ENCODE peak calls at places on chromosomes 12 and 14, in seven cellular contexts. X is CD8-positive, alpha-beta memory T cell; G is tibial nerve; Z is GM23248; Y is Karpas-422; M is suprapubic skin; F is CD4-positive, CD25-positive, alpha-beta regulatory T cell. B is an unnamed sample.

GRCh38 chr14:74495356-74495755 is 1.8 kb downstream of the ISCA2 start:
- DNase-seq in X (no peak), Y (no peak), M (no peak), F (peak; percentile 12), Z (no peak), G (no peak), B (no peak)

GRCh38 chr14:76829016-76829365 is 2.8 kb downstream of the LRRC74A start:
- DNase-seq in G (no peak), Z (peak; percentile 34), F (no peak), Y (no peak), M (no peak), X (no peak), B (no peak)

GRCh38 chr14:50023671-50024490 is 92.5 kb downstream of the VCPKMT start:
- DNase-seq in Z (peak; percentile 91), X (no peak), F (no peak), G (no peak), Y (no peak), M (no peak), B (no peak)

GRCh38 chr14:54786816-54787215 is 115.8 kb downstream of the GCH1 start:
- DNase-seq in M (no peak), Z (no peak), X (no peak), F (no peak), G (no peak), Y (peak; percentile 82), B (no peak)

GRCh38 chr12:121697093-121697698 is 15.4 kb upstream of the TMEM120B start:
- DNase-seq in M (no peak), F (peak; percentile 73), Z (peak; percentile 67), G (no peak), X (no peak), Y (peak; percentile 85), B (no peak)

GRCh38 chr14:100590726-100591452 is 3.7 kb upstream of the BEGAIN start:
- DNase-seq in M (peak; percentile 39), G (no peak), X (no peak), F (no peak), Z (no peak), Y (no peak), B (no peak)

GRCh38 chr12:47509398-47509851 is 196.4 kb downstream of the RPAP3 start:
- DNase-seq in M (no peak), F (no peak), G (no peak), Y (no peak), X (no peak), Z (peak; percentile 79), B (no peak)

GRCh38 chr12:49962861-49963765 is 1.4 kb downstream of the AQP5 start:
- DNase-seq in G (no peak), M (no peak), Y (peak; percentile 96), X (no peak), F (no peak), Z (peak; percentile 31), B (peak; percentile 38)

GRCh38 chr14:60310086-60310684 is 61.2 kb downstream of the PPM1A start:
- DNase-seq in Y (peak; percentile 77), M (no peak), X (no peak), G (no peak), Z (no peak), F (no peak), B (no peak)

GRCh38 chr14:31420013-31420318 is 384 bp downstream of the HEATR5A start:
- DNase-seq in X (peak; percentile 1), G (no peak), Y (peak; percentile 57), Z (no peak), F (no peak), M (peak; percentile 73), B (no peak)

GRCh38 chr12:80936642-80937390 is 918 bp downstream of the LIN7A start:
- DNase-seq in X (no peak), G (no peak), Z (peak; percentile 68), F (no peak), Y (no peak), M (no peak), B (no peak)

GRCh38 chr12:45051490-45052105 is 699 bp upstream of the DBX2 start:
- DNase-seq in Z (peak; percentile 35), M (no peak), G (no peak), Y (no peak), F (no peak), X (no peak), B (no peak)

GRCh38 chr14:99148861-99149610 is 123.0 kb downstream of the BCL11B start:
- DNase-seq in Y (no peak), Z (no peak), M (no peak), F (no peak), G (no peak), X (no peak), B (no peak)

GRCh38 chr12:26227376-26227775 is 32.0 kb downstream of the SSPN start:
- DNase-seq in M (no peak), Y (no peak), X (no peak), Z (no peak), F (no peak), G (no peak), B (no peak)

GRCh38 chr14:90697577-90698206 is 118.5 kb downstream of the TTC7B start:
- DNase-seq in Z (peak; percentile 88), M (peak; percentile 89), X (peak; percentile 53), G (peak; percentile 76), F (peak; percentile 75), Y (peak; percentile 88), B (peak; percentile 40)

GRCh38 chr12:59820594-59821011 is 224.8 kb downstream of the SLC16A7 start:
- DNase-seq in M (no peak), Z (peak; percentile 78), F (no peak), G (no peak), X (no peak), Y (no peak), B (no peak)

GRCh38 chr12:50387487-50387886 is 8.9 kb downstream of the FAM186A start:
- DNase-seq in X (no peak), M (no peak), G (no peak), F (no peak), Z (peak; percentile 35), Y (peak; percentile 46), B (no peak)

GRCh38 chr12:56425188-56425587 is 24.0 kb downstream of the TIMELESS start:
- DNase-seq in F (peak; percentile 14), Y (no peak), M (no peak), G (no peak), X (no peak), Z (no peak), B (no peak)
- H3K36me3 ChIP-seq in F (peaks cover 31% of the 10 kb centered on the region), Y (peaks cover 43% of the 10 kb centered on the region), M (peaks cover 41% of the 10 kb centered on the region), G (no peaks in the 10 kb centered on the region), X (no peaks in the 10 kb centered on the region), Z (no peaks in the 10 kb centered on the region), B (peaks cover 3% of the 10 kb centered on the region)

DNA sequence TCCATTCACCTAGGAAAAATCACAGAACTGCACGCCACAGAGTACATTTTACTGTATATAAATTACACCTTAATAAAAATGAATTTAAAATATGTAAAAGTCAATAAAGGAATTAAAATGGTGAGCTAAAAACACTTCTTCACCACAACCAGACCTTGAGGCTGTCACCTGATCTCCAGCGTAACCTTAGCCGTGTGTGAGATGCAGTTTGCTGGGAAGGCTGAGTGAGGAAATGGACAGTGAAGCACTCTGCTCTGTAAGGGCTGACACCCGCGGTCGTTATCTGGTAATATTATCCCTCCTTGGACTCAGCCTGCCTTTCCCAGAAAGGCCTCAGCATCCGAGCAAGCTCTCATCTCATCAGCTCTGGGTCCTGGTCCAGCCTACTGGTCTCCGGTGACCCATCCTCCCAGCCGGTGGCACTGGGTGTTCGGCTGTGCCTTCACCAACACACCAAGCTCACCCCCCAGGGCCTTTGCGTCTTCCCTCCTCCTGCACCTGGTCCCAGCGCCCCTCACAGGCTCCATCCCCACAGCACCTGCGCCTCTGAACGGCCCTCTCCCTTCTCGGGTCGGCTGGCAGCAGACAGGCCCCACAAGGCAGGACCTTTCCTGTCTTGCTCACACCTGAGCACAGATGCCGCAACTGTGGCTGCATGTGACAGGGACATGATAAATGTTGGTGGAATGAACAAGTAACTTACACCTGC is 12.9 kb downstream of the P2RX2 start:
- DNase-seq in F (no peak), Z (no peak), X (no peak), M (no peak), Y (no peak), G (no peak), B (no peak)
- H3K36me3 ChIP-seq in F (peaks cover 47% of the 10 kb centered on the region), Z (no peaks in the 10 kb centered on the region), X (peaks cover 17% of the 10 kb centered on the region), M (peaks cover 72% of the 10 kb centered on the region), Y (peaks cover 31% of the 10 kb centered on the region), G (no peaks in the 10 kb centered on the region), B (peaks cover 45% of the 10 kb centered on the region)

GRCh38 chr12:119679490-119679889 is 11.6 kb downstream of the PRKAB1 start:
- DNase-seq in M (no peak), F (no peak), Z (no peak), Y (no peak), X (no peak), G (no peak), B (no peak)
- H3K36me3 ChIP-seq in M (peaks cover 76% of the 10 kb centered on the region), F (peaks cover 75% of the 10 kb centered on the region), Z (peaks cover 42% of the 10 kb centered on the region), Y (peaks cover 54% of the 10 kb centered on the region), X (peaks cover 50% of the 10 kb centered on the region), G (peaks cover 10% of the 10 kb centered on the region), B (peaks cover 52% of the 10 kb centered on the region)

DNA sequence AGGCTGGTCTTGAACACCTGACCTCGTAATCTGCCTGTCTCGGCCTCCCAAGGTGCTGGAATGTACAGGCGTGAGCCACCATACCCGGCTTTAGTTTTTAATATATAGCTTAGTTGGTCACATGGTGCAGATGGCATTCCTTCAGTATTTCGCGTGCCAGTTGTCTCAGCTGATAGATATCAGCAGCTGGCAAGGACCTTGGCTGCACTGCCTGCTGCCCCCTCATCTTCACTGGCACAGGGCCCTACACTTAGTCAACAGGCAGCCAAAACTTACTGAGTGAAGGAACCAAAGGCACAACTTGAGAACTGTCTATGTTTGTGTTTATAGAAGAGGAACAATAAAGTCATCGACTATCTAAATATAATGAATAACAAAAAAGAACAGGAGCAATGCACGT is 31.0 kb downstream of the EID3 start:
- DNase-seq in M (no peak), G (no peak), X (no peak), Z (peak; percentile 55), F (no peak), Y (no peak), B (no peak)
- H3K36me3 ChIP-seq in M (peaks cover 57% of the 10 kb centered on the region), G (no peaks in the 10 kb centered on the region), X (peaks cover 22% of the 10 kb centered on the region), Z (peaks cover 88% of the 10 kb centered on the region), F (peaks cover 47% of the 10 kb centered on the region), Y (peaks cover 56% of the 10 kb centered on the region), B (peaks cover 44% of the 10 kb centered on the region)

DNA sequence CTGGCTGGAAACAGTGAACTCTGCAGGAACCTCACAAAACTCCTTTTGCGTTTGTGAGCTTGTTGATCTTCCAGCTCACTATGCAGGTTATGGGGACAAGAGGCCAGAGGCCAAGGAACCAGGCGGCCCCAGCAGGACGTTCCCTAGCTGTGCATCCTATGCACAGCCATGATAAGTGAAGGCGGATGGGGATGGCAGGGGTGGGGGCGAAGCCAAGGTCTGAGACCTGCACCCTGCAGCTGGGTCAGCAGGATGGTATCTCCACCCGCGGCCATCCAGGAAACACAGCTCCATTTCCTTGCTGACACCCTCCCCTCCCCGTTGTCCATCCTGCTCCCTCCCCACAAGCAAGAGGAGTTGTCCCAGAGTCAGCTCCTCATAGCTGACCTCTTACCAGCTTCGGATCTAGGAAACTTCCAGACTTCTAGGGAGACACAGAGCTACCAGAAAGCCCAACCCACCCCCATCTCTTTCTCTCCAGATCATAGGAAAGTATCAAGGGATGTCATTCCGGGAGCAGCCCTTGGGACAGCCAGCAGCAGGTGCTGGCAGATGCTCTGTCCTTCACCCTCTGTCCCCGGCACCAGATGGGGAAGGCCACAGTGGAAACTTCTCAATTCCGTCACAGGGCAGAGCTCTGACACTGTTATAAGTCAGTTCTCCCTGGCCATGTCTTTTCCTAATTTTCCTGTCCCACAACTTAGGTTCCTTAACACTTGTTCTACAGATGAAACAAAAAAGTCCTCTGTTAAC is 9.4 kb downstream of the ZBTB39 start:
- DNase-seq in X (no peak), M (no peak), Z (no peak), Y (no peak), G (no peak), F (no peak), B (no peak)
- H3K36me3 ChIP-seq in X (peaks cover 4% of the 10 kb centered on the region), M (peaks cover 25% of the 10 kb centered on the region), Z (peaks cover 3% of the 10 kb centered on the region), Y (peaks cover 17% of the 10 kb centered on the region), G (no peaks in the 10 kb centered on the region), F (peaks cover 10% of the 10 kb centered on the region), B (peaks cover 3% of the 10 kb centered on the region)